ENCODE peak calls at places on chromosomes 2 and 18, in six cellular contexts. P, V, X, I, T and O are unnamed samples.

GRCh38 chr2:233165895-233166661 is 85.4 kb upstream of the ATG16L1 start:
- DNase-seq in P (no peak), V (peak; percentile 33), X (peak; percentile 71), I (no peak), T (no peak), O (peak; percentile 69)

GRCh38 chr18:72207280-72207679 is 336.9 kb downstream of the CBLN2 start:
- DNase-seq in P (no peak), V (no peak), X (no peak), I (no peak), T (no peak), O (no peak)

GRCh38 chr2:25305197-25305596 is 36.5 kb downstream of the DNMT3A start:
- DNase-seq in P (no peak), V (no peak), X (no peak), I (no peak), T (no peak), O (no peak)

GRCh38 chr18:55579888-55580287 is 8.1 kb downstream of the TCF4 start:
- DNase-seq in P (no peak), V (no peak), X (no peak), I (no peak), T (no peak), O (no peak)

GRCh38 chr18:72180689-72181088 is 363.5 kb downstream of the CBLN2 start:
- DNase-seq in P (no peak), V (no peak), X (no peak), I (no peak), T (no peak), O (no peak)

GRCh38 chr2:60560734-60561649 is 7.5 kb upstream of the BCL11A start:
- DNase-seq in P (no peak), V (no peak), X (no peak), I (no peak), T (no peak), O (no peak)

GRCh38 chr18:58288922-58289797 is 245.1 kb downstream of the NEDD4L start:
- DNase-seq in P (no peak), V (no peak), X (peak; percentile 21), I (peak; percentile 25), T (no peak), O (no peak)

GRCh38 chr2:108287169-108287568 is 1.5 kb upstream of the SULT1C2 start:
- DNase-seq in P (no peak), V (no peak), X (no peak), I (no peak), T (no peak), O (no peak)

GRCh38 chr2:215880970-215881369 is 132.4 kb downstream of the MREG start:
- DNase-seq in P (no peak), V (no peak), X (no peak), I (no peak), T (no peak), O (no peak)

GRCh38 chr2:174787485-174788205 is 23.4 kb upstream of the CHRNA1 start:
- DNase-seq in P (no peak), V (no peak), X (peak; percentile 83), I (no peak), T (peak; percentile 50), O (no peak)

GRCh38 chr2:102100371-102101096 is 42.0 kb upstream of the IL1R1 start:
- DNase-seq in P (no peak), V (no peak), X (no peak), I (no peak), T (no peak), O (no peak)

GRCh38 chr18:332007-332406 is 64.2 kb upstream of the THOC1 start:
- DNase-seq in P (no peak), V (no peak), X (no peak), I (no peak), T (no peak), O (no peak)

GRCh38 chr18:34620258-34620861 is 89.7 kb upstream of the DTNA start:
- DNase-seq in P (no peak), V (no peak), X (no peak), I (no peak), T (no peak), O (no peak)

GRCh38 chr2:34254272-34254882 is 655.3 kb upstream of the FAM98A start:
- DNase-seq in P (no peak), V (no peak), X (no peak), I (no peak), T (no peak), O (no peak)

GRCh38 chr2:138475394-138475793 is 26.2 kb upstream of the SPOPL start:
- DNase-seq in P (no peak), V (no peak), X (no peak), I (no peak), T (no peak), O (no peak)

GRCh38 chr18:50285071-50285470 is 2.4 kb downstream of the CXXC1 start:
- DNase-seq in P (no peak), V (no peak), X (no peak), I (no peak), T (no peak), O (no peak)

GRCh38 chr2:49332415-49332814 is 178.1 kb upstream of the FSHR start:
- DNase-seq in P (no peak), V (no peak), X (no peak), I (no peak), T (no peak), O (no peak)

GRCh38 chr18:25456284-25456683 is 104.3 kb upstream of the ZNF521 start:
- DNase-seq in P (no peak), V (no peak), X (no peak), I (no peak), T (no peak), O (peak; percentile 32)

GRCh38 chr18:44589709-44590108 is 91.0 kb upstream of the SETBP1 start:
- DNase-seq in P (no peak), V (no peak), X (no peak), I (no peak), T (no peak), O (no peak)

GRCh38 chr2:239393401-239393940 is 7.3 kb downstream of the HDAC4 start:
- DNase-seq in P (no peak), V (peak; percentile 37), X (no peak), I (no peak), T (no peak), O (peak; percentile 71)

GRCh38 chr2:99900589-99900988 is 241.8 kb downstream of the AFF3 start:
- DNase-seq in P (no peak), V (no peak), X (no peak), I (no peak), T (peak; percentile 25), O (peak; percentile 22)

GRCh38 chr2:30234180-30234971 is 3.0 kb downstream of the LBH start:
- DNase-seq in P (no peak), V (peak; percentile 35), X (peak; percentile 54), I (no peak), T (no peak), O (no peak)

GRCh38 chr18:75678662-75679061 is 251.2 kb upstream of the SMIM21 start:
- DNase-seq in P (no peak), V (no peak), X (no peak), I (no peak), T (no peak), O (no peak)

GRCh38 chr2:217086038-217086522 is 226.2 kb upstream of the TNP1 start:
- DNase-seq in P (no peak), V (no peak), X (no peak), I (no peak), T (no peak), O (no peak)

GRCh38 chr2:217996345-217996744 is 6.5 kb downstream of the TNS1 start:
- DNase-seq in P (no peak), V (no peak), X (no peak), I (no peak), T (no peak), O (peak; percentile 63)

GRCh38 chr2:186486651-186487647 is 889 bp downstream of the ZC3H15 start:
- DNase-seq in P (no peak), V (no peak), X (peak; percentile 3), I (peak; percentile 27), T (no peak), O (no peak)